ENCODE peak calls at places on chromosomes 16 and 17, in seven cellular contexts. E is activated naive CD8-positive, alpha-beta T cell treated with anti-CD3 and anti-CD28 coated beads, Interleukin-2, amount 10 ng/mL, durations not matched to agents 7 days and 5 days; P is left colon; A is foreskin keratinocyte; R is CD8-positive, alpha-beta T cell; H is A549; T is naive B cell. M is an unnamed sample.

GRCh38 chr16:56946767-56947603 is 14.8 kb upstream of the CETP start:
- ATAC-seq in A (no peak), H (no peak), R (no peak), T (no peak), E (no peak), P (peak), M (no peak)

GRCh38 chr16:3734084-3734757 is 16.9 kb upstream of the TRAP1 start:
- ATAC-seq in T (no peak), A (no peak), P (no peak), H (no peak), E (no peak), R (no peak), M (no peak)

GRCh38 chr17:39104046-39104445 is 47.4 kb downstream of the PLXDC1 start:
- ATAC-seq in A (no peak), T (no peak), H (no peak), P (no peak), E (no peak), R (no peak), M (no peak)

GRCh38 chr16:55439101-55439690 is 39.8 kb upstream of the MMP2 start:
- ATAC-seq in P (no peak), T (no peak), R (no peak), H (no peak), E (no peak), A (no peak), M (no peak)

GRCh38 chr17:29664743-29665479 is 42.2 kb upstream of the CORO6 start:
- ATAC-seq in P (peak), H (peak), R (no peak), A (peak), T (no peak), E (no peak), M (peak)

GRCh38 chr17:46901291-46901690 is 21.7 kb upstream of the GOSR2 start:
- ATAC-seq in R (no peak), T (no peak), E (no peak), H (no peak), A (no peak), P (no peak), M (no peak)

GRCh38 chr17:61689610-61690180 is 98.7 kb upstream of the NACA2 start:
- ATAC-seq in E (no peak), R (no peak), H (no peak), T (no peak), A (peak), P (no peak), M (no peak)

GRCh38 chr17:496761-497586 is 144.4 kb upstream of the RPH3AL start:
- ATAC-seq in T (no peak), A (peak), H (peak), R (no peak), E (peak), P (no peak), M (peak)

GRCh38 chr17:65228287-65228686 is 91.1 kb downstream of the RGS9 start:
- ATAC-seq in A (no peak), T (no peak), E (no peak), H (no peak), P (no peak), R (no peak), M (no peak)

GRCh38 chr17:50884354-50885311 is 18.5 kb upstream of the TOB1 start:
- ATAC-seq in R (no peak), A (peak), P (peak), E (no peak), T (no peak), H (peak), M (no peak)

GRCh38 chr17:38947189-38947588 is 20.0 kb downstream of the FBXO47 start:
- ATAC-seq in H (no peak), A (no peak), R (no peak), E (peak), T (no peak), P (no peak), M (peak)

GRCh38 chr16:14120335-14120734 is 49.2 kb downstream of the MRTFB start:
- ATAC-seq in P (no peak), T (no peak), H (no peak), R (no peak), A (no peak), E (no peak), M (no peak)

GRCh38 chr16:56651586-56651985 is at the start of gene MT1B:
- ATAC-seq in T (no peak), P (no peak), A (no peak), R (no peak), E (no peak), H (no peak), M (no peak)

GRCh38 chr17:49748791-49749190 is 15.1 kb downstream of the FAM117A start:
- ATAC-seq in P (peak), A (no peak), H (no peak), T (peak), R (peak), E (peak), M (peak)

GRCh38 chr16:534089-534635 is 6.7 kb downstream of the CAPN15 start:
- ATAC-seq in P (peak), A (no peak), H (no peak), T (no peak), R (no peak), E (no peak), M (no peak)

GRCh38 chr16:66490774-66491715 is 58.9 kb downstream of the TK2 start:
- ATAC-seq in A (no peak), P (peak), E (no peak), H (no peak), R (no peak), T (no peak), M (no peak)

GRCh38 chr17:58692239-58693055 is at the start of gene RAD51C:
- ATAC-seq in H (peak), E (peak), P (peak), A (peak), R (peak), T (peak), M (peak)

GRCh38 chr17:29650407-29650806 is 27.7 kb upstream of the CORO6 start:
- ATAC-seq in E (no peak), H (no peak), P (no peak), A (no peak), R (no peak), T (no peak), M (no peak)

GRCh38 chr17:80773243-80773991 is 218.2 kb upstream of the CHMP6 start:
- ATAC-seq in R (peak), T (peak), E (no peak), P (peak), H (peak), A (no peak), M (no peak)

GRCh38 chr17:42642377-42642776 is 16.7 kb upstream of the TUBG2 start:
- ATAC-seq in T (no peak), E (no peak), A (no peak), P (no peak), H (peak), R (no peak), M (no peak)

GRCh38 chr17:59347975-59348391 is 16.5 kb downstream of the YPEL2 start:
- ATAC-seq in E (no peak), P (no peak), A (no peak), R (no peak), H (no peak), T (no peak), M (no peak)

GRCh38 chr17:13353590-13353989 is 248.1 kb downstream of the HS3ST3A1 start:
- ATAC-seq in A (no peak), R (no peak), T (no peak), P (no peak), E (no peak), H (no peak), M (no peak)

GRCh38 chr17:67520916-67521772 is 144.1 kb downstream of the PITPNC1 start:
- ATAC-seq in P (no peak), A (no peak), H (no peak), R (no peak), T (no peak), E (no peak), M (no peak)

GRCh38 chr17:35660902-35661301 is 70.5 kb upstream of the RASL10B start:
- ATAC-seq in R (no peak), H (peak), T (no peak), E (no peak), P (no peak), A (no peak), M (no peak)

GRCh38 chr17:3683054-3683511 is 12.9 kb downstream of the P2RX5 start:
- ATAC-seq in T (peak), H (peak), P (peak), A (peak), R (peak), E (peak), M (peak)

GRCh38 chr16:84808812-84809211 is 11.0 kb upstream of the CRISPLD2 start:
- ATAC-seq in A (no peak), R (no peak), H (peak), T (no peak), P (peak), E (no peak), M (no peak)

GRCh38 chr17:69853533-69854262 is 221.3 kb upstream of the KCNJ16 start:
- ATAC-seq in R (no peak), T (no peak), E (no peak), A (no peak), H (no peak), P (no peak), M (no peak)

GRCh38 chr17:65438708-65439294 is 122.6 kb downstream of the AXIN2 start:
- ATAC-seq in H (peak), E (no peak), R (no peak), T (no peak), P (peak), A (no peak), M (no peak)

GRCh38 chr17:80701730-80702129 is 157.1 kb downstream of the RPTOR start:
- ATAC-seq in P (no peak), A (no peak), T (no peak), H (no peak), R (no peak), E (no peak), M (no peak)

GRCh38 chr16:51630051-51630450 is 479.0 kb upstream of the SALL1 start:
- ATAC-seq in A (no peak), P (no peak), R (no peak), E (no peak), T (no peak), H (no peak), M (no peak)

GRCh38 chr17:28488884-28489276 is 15.4 kb downstream of the SLC13A2 start:
- ATAC-seq in A (no peak), E (no peak), R (no peak), H (no peak), T (no peak), P (no peak), M (no peak)

GRCh38 chr17:30363715-30364202 is 15.0 kb upstream of the CPD start:
- ATAC-seq in R (peak), A (peak), H (no peak), E (peak), P (peak), T (peak), M (peak)

GRCh38 chr17:79826210-79826680 is 13.0 kb downstream of the CBX4 start:
- ATAC-seq in E (peak), T (no peak), R (no peak), P (no peak), H (no peak), A (no peak), M (no peak)

GRCh38 chr16:78258651-78259050 is 159.2 kb downstream of the WWOX start:
- ATAC-seq in T (no peak), H (no peak), P (no peak), A (no peak), R (no peak), E (no peak), M (no peak)

GRCh38 chr16:75617121-75617520 is 6.0 kb downstream of the ADAT1 start:
- ATAC-seq in P (no peak), E (no peak), T (no peak), R (no peak), A (no peak), H (no peak), M (peak)

GRCh38 chr17:46020023-46020735 is 21.1 kb downstream of the STH start:
- ATAC-seq in T (peak), R (peak), H (no peak), A (no peak), E (peak), P (peak), M (peak)

GRCh38 chr17:16820979-16821543 is 131.0 kb downstream of the CCDC144A start:
- ATAC-seq in H (no peak), E (no peak), P (no peak), A (peak), R (no peak), T (no peak), M (no peak)

GRCh38 chr17:382644-383533 is 30.3 kb upstream of the RPH3AL start:
- ATAC-seq in R (no peak), A (no peak), T (no peak), E (no peak), P (peak), H (no peak), M (no peak)